ENCODE peak calls at places on chromosomes 11 and 22, in nine cellular contexts. S, E, R, F, J, I, D, H and Y are unnamed samples.

GRCh38 chr11:66268953-66269906 is 791 bp downstream of the RAB1B start:
- DNase-seq in E (peak; percentile 66), J (no peak), R (no peak), D (no peak), I (no peak), S (peak; percentile 70), H (peak; percentile 51), F (peak; percentile 46), Y (peak; percentile 57)

GRCh38 chr22:44181033-44181911 is 547 bp downstream of the PARVG start:
- DNase-seq in E (no peak), J (peak; percentile 52), I (no peak), H (no peak), D (peak; percentile 62), R (no peak), S (peak; percentile 78), F (no peak), Y (peak; percentile 58)

GRCh38 chr22:41369837-41370236 is 11.9 kb upstream of the TEF start:
- DNase-seq in R (no peak), J (no peak), F (no peak), I (no peak), E (no peak), D (no peak), S (no peak), H (no peak), Y (no peak)

GRCh38 chr11:78365381-78365792 is 52.2 kb downstream of the GAB2 start:
- DNase-seq in S (no peak), R (no peak), J (no peak), F (peak; percentile 40), H (peak; percentile 57), E (peak; percentile 94), I (no peak), D (no peak), Y (no peak)

GRCh38 chr11:2884424-2884815 is 1.2 kb downstream of the CDKN1C start:
- DNase-seq in S (peak; percentile 57), F (peak; percentile 30), D (no peak), J (no peak), H (peak; percentile 68), E (peak; percentile 79), I (peak; percentile 48), R (no peak), Y (no peak)

GRCh38 chr22:45271667-45272188 is 13.0 kb upstream of the UPK3A start:
- DNase-seq in R (no peak), S (no peak), F (no peak), E (no peak), H (peak; percentile 72), I (peak; percentile 85), J (no peak), D (no peak), Y (no peak)

GRCh38 chr11:132260636-132261035 is 890.2 kb downstream of the NTM start:
- DNase-seq in R (no peak), D (no peak), S (no peak), F (no peak), I (no peak), H (no peak), J (no peak), E (no peak), Y (no peak)

GRCh38 chr11:12430912-12431311 is 53.5 kb downstream of the PARVA start:
- DNase-seq in D (no peak), F (peak; percentile 94), I (peak; percentile 81), J (no peak), S (no peak), H (no peak), R (peak; percentile 37), E (no peak), Y (no peak)

GRCh38 chr22:49657275-49657973 is 170.2 kb downstream of the BRD1 start:
- DNase-seq in D (peak; percentile 63), F (no peak), S (peak; percentile 72), J (peak; percentile 84), H (no peak), E (no peak), R (peak; percentile 33), I (peak; percentile 82), Y (peak; percentile 82)

GRCh38 chr11:111923351-111923788 is 4.7 kb downstream of the C11orf52 start:
- DNase-seq in E (no peak), F (peak; percentile 50), H (no peak), R (no peak), I (no peak), S (no peak), D (no peak), J (no peak), Y (no peak)

GRCh38 chr22:30310881-30311771 is 15.6 kb downstream of the TBC1D10A start:
- DNase-seq in S (peak; percentile 79), E (no peak), H (peak; percentile 42), D (no peak), R (no peak), I (peak; percentile 87), F (peak; percentile 22), J (no peak), Y (no peak)

GRCh38 chr11:35030716-35031213 is 108.2 kb upstream of the CD44 start:
- DNase-seq in I (peak; percentile 89), D (no peak), E (no peak), F (peak; percentile 94), J (no peak), H (no peak), R (peak; percentile 31), S (peak; percentile 61), Y (no peak)

GRCh38 chr11:61904539-61905048 is 12.8 kb downstream of the RAB3IL1 start:
- DNase-seq in F (no peak), J (no peak), H (peak; percentile 64), E (peak; percentile 83), D (no peak), S (no peak), I (no peak), R (no peak), Y (no peak)

GRCh38 chr22:35328472-35328885 is 28.8 kb downstream of the TOM1 start:
- DNase-seq in I (no peak), R (no peak), H (no peak), E (no peak), F (no peak), S (peak; percentile 56), D (no peak), J (no peak), Y (no peak)

GRCh38 chr11:635945-636510 is 1.0 kb upstream of the DRD4 start:
- DNase-seq in D (no peak), S (no peak), J (no peak), H (no peak), R (no peak), I (no peak), F (no peak), E (no peak), Y (no peak)

GRCh38 chr11:35141538-35141937 is 2.6 kb downstream of the CD44 start:
- DNase-seq in H (no peak), D (peak; percentile 38), J (no peak), E (no peak), F (no peak), R (no peak), I (peak; percentile 56), S (peak; percentile 83), Y (no peak)

GRCh38 chr11:117538731-117539130 is 211.1 kb downstream of the CEP164 start:
- DNase-seq in J (no peak), R (no peak), I (no peak), H (peak; percentile 21), F (no peak), E (peak; percentile 64), S (peak; percentile 8), D (no peak), Y (no peak)

GRCh38 chr11:129894281-129895125 is 875 bp downstream of the NFRKB start:
- DNase-seq in S (no peak), R (no peak), D (no peak), I (no peak), E (no peak), J (peak; percentile 30), H (no peak), F (peak; percentile 13), Y (no peak)

GRCh38 chr11:45332486-45332934 is 46.4 kb upstream of the SYT13 start:
- DNase-seq in H (peak; percentile 67), E (peak; percentile 62), R (no peak), J (peak; percentile 67), S (no peak), D (no peak), F (peak; percentile 66), I (no peak), Y (peak; percentile 70)
- TF ChIP-seq CTCF in H (peak; percentile 55), E (peak; percentile 73), R (no peak), J (peak; percentile 60), S (peak; percentile 70), D (no peak), F (peak; percentile 67), I (peak; percentile 87), Y (peak; percentile 39)

DNA sequence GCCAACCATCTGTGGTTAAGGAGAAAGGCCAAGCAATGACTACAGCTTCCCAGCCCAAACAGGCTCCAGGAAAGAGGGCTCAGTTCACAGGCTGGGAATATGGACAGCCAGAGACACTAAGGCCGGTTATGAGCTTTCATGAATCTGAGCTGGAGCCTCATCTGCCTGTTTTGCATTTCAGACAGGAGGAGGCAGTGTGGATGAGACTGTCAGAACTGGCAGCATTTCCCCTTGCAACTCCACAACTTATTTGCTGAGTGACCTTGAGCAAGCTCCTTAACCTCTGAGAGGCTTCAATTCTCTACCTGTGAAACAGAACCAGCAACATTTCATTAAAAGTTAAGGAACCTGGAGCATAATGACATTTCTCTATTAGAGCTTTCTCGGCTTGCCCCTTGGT is 264.0 kb downstream of the ETS1 start:
- DNase-seq in D (no peak), R (no peak), I (no peak), F (peak; percentile 81), E (no peak), S (no peak), H (peak; percentile 59), J (peak; percentile 45), Y (peak; percentile 49)
- TF ChIP-seq CTCF in D (no peak), R (no peak), I (peak; percentile 35), F (peak; percentile 82), E (peak; percentile 38), S (no peak), H (peak; percentile 45), J (peak; percentile 71), Y (peak; percentile 42)

GRCh38 chr22:36409911-36410756 is 22.4 kb upstream of the MYH9 start:
- DNase-seq in I (peak; percentile 87), J (peak; percentile 64), R (peak; percentile 36), S (peak; percentile 97), E (peak; percentile 100), F (peak; percentile 83), D (peak; percentile 60), H (peak; percentile 98), Y (peak; percentile 74)
- TF ChIP-seq CTCF in I (no peak), J (no peak), R (no peak), S (no peak), E (peak; percentile 25), F (no peak), D (no peak), H (no peak), Y (no peak)

GRCh38 chr22:39184586-39185577 is 32.4 kb upstream of the CBX7 start:
- DNase-seq in E (no peak), J (no peak), D (no peak), F (peak; percentile 21), S (no peak), I (no peak), R (no peak), H (no peak), Y (no peak)

GRCh38 chr22:39182478-39183030 is 30.1 kb upstream of the CBX7 start:
- DNase-seq in R (no peak), S (no peak), E (no peak), D (no peak), J (no peak), I (no peak), F (peak; percentile 61), H (no peak), Y (no peak)

GRCh38 chr22:39188809-39189208 is 36.3 kb upstream of the CBX7 start:
- DNase-seq in S (no peak), I (no peak), D (no peak), J (no peak), R (no peak), F (no peak), E (no peak), H (no peak), Y (no peak)

GRCh38 chr22:39183991-39184585 is 31.6 kb upstream of the CBX7 start:
- DNase-seq in R (no peak), E (no peak), H (peak; percentile 51), S (no peak), I (no peak), J (peak; percentile 6), D (no peak), F (peak; percentile 81), Y (no peak)

GRCh38 chr22:39185601-39186012 is 33.1 kb upstream of the CBX7 start:
- DNase-seq in D (no peak), F (peak; percentile 46), R (no peak), J (no peak), E (no peak), S (no peak), H (no peak), I (peak; percentile 91), Y (no peak)
- TF ChIP-seq CTCF in D (no peak), F (peak; percentile 62), R (no peak), J (no peak), E (no peak), S (no peak), H (peak; percentile 51), I (peak; percentile 56), Y (peak; percentile 10)